ENCODE peak calls at places on chromosomes 6 and 20, in eight cellular contexts. N, K, Z, B, R, P, W and M are unnamed samples.

GRCh38 chr6:281469-282103 is 10.7 kb upstream of the DUSP22 start:
- DNase-seq in Z (no peak), W (no peak), R (no peak), B (no peak), K (no peak), P (no peak), N (no peak), M (no peak)

GRCh38 chr6:119348308-119349040 is 1.1 kb downstream of the MAN1A1 start:
- DNase-seq in K (peak), P (peak), Z (peak), B (peak), W (no peak), N (peak), R (no peak), M (no peak)

GRCh38 chr6:161413361-161413771 is 139.5 kb upstream of the AGPAT4 start:
- DNase-seq in N (no peak), W (no peak), Z (no peak), R (no peak), P (no peak), B (no peak), K (no peak), M (no peak)

GRCh38 chr20:15141880-15142279 is 804.5 kb upstream of the FLRT3 start:
- DNase-seq in R (no peak), N (no peak), B (no peak), Z (no peak), P (no peak), W (no peak), K (no peak), M (no peak)

GRCh38 chr6:3517350-3517749 is 60.5 kb upstream of the SLC22A23 start:
- DNase-seq in P (no peak), Z (no peak), W (no peak), R (no peak), K (no peak), N (no peak), B (no peak), M (peak)

GRCh38 chr20:10551732-10552724 is 116.9 kb downstream of the SLX4IP start:
- DNase-seq in B (no peak), K (no peak), R (no peak), Z (no peak), N (no peak), W (no peak), P (peak), M (no peak)

GRCh38 chr20:43975096-43975768 is 60.6 kb downstream of the TOX2 start:
- DNase-seq in W (no peak), K (no peak), B (no peak), R (no peak), N (no peak), Z (no peak), P (peak), M (no peak)

GRCh38 chr6:42025066-42025789 is 25.1 kb upstream of the TAF8 start:
- DNase-seq in W (no peak), B (no peak), P (no peak), R (no peak), K (no peak), N (no peak), Z (no peak), M (no peak)

GRCh38 chr20:14830466-14830865 is 493.1 kb upstream of the FLRT3 start:
- DNase-seq in W (no peak), Z (no peak), K (no peak), N (no peak), P (no peak), B (no peak), R (no peak), M (no peak)

GRCh38 chr20:17849901-17850673 is 118.5 kb downstream of the SNX5 start:
- DNase-seq in Z (no peak), R (no peak), B (peak), N (peak), W (peak), P (no peak), K (peak), M (peak)

GRCh38 chr20:26167499-26167898 is 470.8 kb upstream of the ZNF337 start:
- DNase-seq in W (no peak), B (peak), N (no peak), P (no peak), K (no peak), Z (no peak), R (no peak), M (no peak)

GRCh38 chr6:48611332-48611731 is 500.3 kb upstream of the PTCHD4 start:
- DNase-seq in R (no peak), N (no peak), Z (no peak), W (no peak), K (no peak), P (no peak), B (peak), M (no peak)

GRCh38 chr6:84514089-84514971 is 250.1 kb downstream of the TBX18 start:
- DNase-seq in Z (no peak), R (no peak), K (no peak), B (no peak), W (no peak), P (no peak), N (no peak), M (no peak)

GRCh38 chr20:41004561-41005360 is 23.9 kb upstream of the TOP1 start:
- DNase-seq in Z (no peak), N (no peak), W (no peak), P (no peak), R (no peak), B (peak), K (no peak), M (no peak)

GRCh38 chr6:147741419-147741818 is 232.9 kb downstream of the SAMD5 start:
- DNase-seq in P (no peak), Z (no peak), B (no peak), W (no peak), K (peak), R (no peak), N (no peak), M (no peak)

GRCh38 chr6:112304680-112305079 is 42.5 kb upstream of the RFPL4B start:
- DNase-seq in R (no peak), P (no peak), W (no peak), N (no peak), B (no peak), Z (no peak), K (no peak), M (no peak)

GRCh38 chr20:50868509-50869495 is 62.4 kb downstream of the ADNP start:
- DNase-seq in P (no peak), W (no peak), N (no peak), Z (no peak), R (no peak), K (peak), B (no peak), M (no peak)

GRCh38 chr20:52422574-52423463 is 231.2 kb upstream of the ZFP64 start:
- DNase-seq in W (no peak), P (no peak), B (no peak), Z (no peak), N (no peak), K (no peak), R (no peak), M (no peak)

GRCh38 chr20:42688576-42688975 is 501.1 kb downstream of the PTPRT start:
- DNase-seq in N (no peak), B (no peak), Z (no peak), W (no peak), K (no peak), R (no peak), P (peak), M (no peak)

GRCh38 chr6:624979-625378 is 31.9 kb downstream of the HUS1B start:
- DNase-seq in B (peak), R (no peak), Z (no peak), K (no peak), W (no peak), P (peak), N (peak), M (no peak)

GRCh38 chr6:139409026-139409425 is 34.6 kb upstream of the CITED2 start:
- DNase-seq in Z (no peak), B (no peak), R (no peak), P (peak), K (no peak), W (no peak), N (no peak), M (no peak)

GRCh38 chr20:35007413-35007812 is 51.7 kb downstream of the MYH7B start:
- DNase-seq in B (no peak), N (peak), Z (no peak), W (no peak), P (no peak), K (no peak), R (peak), M (no peak)

GRCh38 chr20:4171538-4172116 is 156.3 kb upstream of the RNF24 start:
- DNase-seq in B (peak), N (no peak), R (no peak), K (no peak), P (peak), W (no peak), Z (no peak), M (no peak)

GRCh38 chr20:33933469-33933909 is 60.2 kb upstream of the RALY start:
- DNase-seq in R (peak), K (peak), W (peak), N (peak), B (no peak), P (peak), Z (peak), M (peak)

GRCh38 chr6:132130530-132131298 is 179.5 kb upstream of the CCN2 start:
- DNase-seq in N (peak), B (peak), Z (no peak), R (no peak), W (peak), P (no peak), K (no peak), M (no peak)

GRCh38 chr20:59920944-59921343 is 12.5 kb downstream of the SYCP2 start:
- DNase-seq in R (no peak), N (no peak), B (no peak), Z (no peak), K (no peak), W (no peak), P (no peak), M (no peak)

DNA sequence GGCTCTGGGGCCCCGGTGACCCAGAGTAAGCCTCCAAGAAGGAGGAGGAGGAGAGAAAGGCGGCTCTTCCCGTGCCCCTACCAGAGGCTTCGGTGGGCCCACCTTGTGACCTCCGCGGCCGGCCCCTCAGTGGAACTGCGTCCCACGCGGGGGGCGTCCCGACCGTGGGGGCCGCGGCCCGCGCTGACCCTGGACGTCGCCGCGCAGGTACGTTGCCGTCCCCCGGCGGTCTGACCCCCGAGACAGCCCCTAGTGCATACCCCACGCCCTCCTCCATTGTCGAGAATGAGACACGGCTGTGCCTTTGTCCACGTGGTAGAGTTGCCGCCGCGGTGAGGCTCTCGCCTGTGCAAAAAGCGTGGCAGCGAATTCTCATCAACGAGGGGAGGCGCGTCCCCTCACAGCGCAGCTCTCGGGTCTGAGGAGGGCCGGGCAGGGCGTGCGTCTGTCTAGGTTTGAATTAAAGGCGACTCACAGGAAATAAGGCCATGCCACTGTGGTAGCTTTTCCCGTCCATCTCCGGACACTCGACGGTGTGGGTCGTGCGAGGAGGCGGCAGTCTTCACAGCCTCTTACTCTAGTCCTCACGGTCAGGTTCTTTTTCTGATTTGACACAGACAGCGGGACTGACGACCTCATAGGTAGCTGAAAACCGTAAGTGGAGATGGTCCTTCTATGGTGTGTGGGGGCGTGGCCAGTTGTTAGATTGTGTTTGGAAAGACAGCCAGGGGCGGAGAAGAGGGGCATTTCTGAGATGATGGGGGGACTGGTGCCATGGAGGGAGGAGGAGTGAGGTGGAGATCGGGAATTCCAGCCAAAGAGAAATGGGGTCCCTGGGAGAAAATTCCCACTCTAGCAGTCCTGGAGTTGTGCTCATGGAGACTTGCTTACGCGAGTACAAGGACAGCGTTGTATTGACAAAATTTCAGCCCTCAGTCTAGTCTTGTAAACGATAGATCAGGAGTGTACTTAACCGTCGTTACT is 556 bp downstream of the NXT1 start:
- DNase-seq in B (peak), R (no peak), W (peak), N (peak), K (peak), P (peak), Z (peak), M (peak)
- H3K4me3 ChIP-seq in B (peak), R (peak), W (peak), N (peak), K (peak), P (peak), Z (peak), M (peak)

DNA sequence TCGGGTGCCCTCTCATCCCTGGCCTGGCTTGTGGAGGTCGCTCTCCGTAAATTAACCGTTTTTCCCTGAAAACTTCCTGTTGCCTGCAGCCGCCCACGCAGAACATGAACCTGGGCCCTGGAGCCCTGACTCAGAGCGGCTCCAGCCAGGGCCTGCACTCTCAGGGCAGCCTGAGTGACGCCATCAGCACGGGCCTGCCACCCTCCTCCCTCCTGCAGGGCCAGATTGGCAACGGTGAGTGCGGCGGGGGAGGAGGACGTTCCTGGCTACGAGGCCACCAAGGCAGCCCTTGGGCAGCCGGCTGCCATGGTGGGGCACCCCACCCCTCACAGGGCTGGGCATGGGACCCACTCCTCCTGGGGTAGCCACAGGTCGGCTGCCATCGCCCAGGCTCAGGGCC is 17.8 kb downstream of the SS18L1 start:
- DNase-seq in Z (no peak), W (no peak), K (no peak), R (no peak), B (no peak), N (no peak), P (no peak), M (no peak)
- H3K27ac ChIP-seq in Z (no peak), W (no peak), K (no peak), R (no peak), B (no peak), N (no peak), P (no peak), M (no peak)

GRCh38 chr6:75204959-75205775 is 686 bp downstream of the COL12A1 start:
- DNase-seq in W (no peak), Z (no peak), R (no peak), N (peak), K (peak), P (peak), B (peak), M (peak)
- H3K4me3 ChIP-seq in W (peak), Z (peak), R (peak), N (peak), K (peak), P (no peak), B (peak), M (peak)

DNA sequence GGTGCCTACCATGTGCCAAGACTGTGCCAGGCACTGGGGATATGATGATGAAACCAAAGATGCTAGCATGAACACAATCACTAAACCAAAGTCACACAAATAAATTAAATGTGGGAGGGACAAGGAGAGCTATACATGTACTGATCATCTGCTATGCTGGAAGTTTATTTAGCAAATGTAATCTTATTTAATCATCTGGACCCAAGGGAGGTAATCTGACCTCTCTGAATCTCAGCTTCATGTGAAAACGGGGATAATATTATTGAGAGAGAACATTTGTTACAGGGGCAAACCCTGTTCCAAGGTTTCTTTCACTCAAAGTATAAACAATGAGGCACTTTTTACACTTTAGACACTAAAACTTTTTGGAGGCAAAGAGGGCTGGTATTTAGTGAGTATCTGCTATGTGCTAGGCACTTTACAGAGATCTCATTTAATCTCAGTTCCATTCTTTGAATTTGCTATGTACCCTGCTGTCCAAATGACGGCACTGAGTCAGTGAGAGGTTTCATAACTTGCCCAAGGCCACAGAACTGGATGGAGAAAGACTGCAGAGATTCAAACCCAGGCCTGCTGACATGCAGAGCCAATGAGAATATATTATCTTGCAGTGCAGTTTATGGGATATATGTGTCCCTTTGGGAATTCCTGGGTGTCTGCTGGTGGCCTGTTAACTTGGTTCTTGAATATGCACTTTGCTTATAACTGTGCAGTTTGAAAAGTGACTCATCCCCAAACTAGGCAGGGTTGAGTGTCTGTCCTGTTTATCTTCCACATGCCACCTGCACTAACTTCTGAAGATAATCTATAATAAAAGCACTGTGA is 3.3 kb upstream of the ASXL1 start:
- DNase-seq in P (no peak), K (no peak), W (no peak), B (no peak), N (no peak), Z (no peak), R (no peak), M (no peak)
- H3K27ac ChIP-seq in P (no peak), K (no peak), W (peak), B (no peak), N (peak), Z (no peak), R (no peak), M (no peak)